ENCODE peak calls at places on chromosome 22, in five cellular contexts. T is Right ventricle myocardium superior; R is stimulated activated CD8-positive, alpha-beta memory T cell treated with anti-CD3 and anti-CD28 coated beads, Interleukin-2, amount 100 ng/mL, for 1 hour; S is anterior cingulate cortex; B is iPS DF 19.7. N is an unnamed sample.

GRCh38 chr22:43446037-43446803 is 34.4 kb downstream of the MPPED1 start:
- DNase-seq in T (no peak), B (no peak), R (no peak), S (no peak), N (no peak)

GRCh38 chr22:46963672-46964545 is 201.5 kb downstream of the TBC1D22A start:
- DNase-seq in T (no peak), S (no peak), R (no peak), B (no peak), N (no peak)

GRCh38 chr22:19876314-19876940 is 21.8 kb upstream of the GNB1L start:
- DNase-seq in B (no peak), R (no peak), S (no peak), T (no peak), N (no peak)

GRCh38 chr22:37627091-37627490 is 12.4 kb upstream of the SH3BP1 start:
- DNase-seq in S (no peak), T (no peak), B (no peak), R (no peak), N (no peak)

GRCh38 chr22:49946612-49947295 is 13.8 kb upstream of the PIM3 start:
- DNase-seq in B (no peak), T (no peak), R (no peak), S (no peak), N (peak; percentile 43)

GRCh38 chr22:19356708-19357269 is 65.3 kb upstream of the CLTCL1 start:
- DNase-seq in S (no peak), B (no peak), R (no peak), T (no peak), N (no peak)

GRCh38 chr22:20571531-20572007 is 64.2 kb downstream of the MED15 start:
- DNase-seq in B (no peak), R (peak; percentile 48), S (no peak), T (peak; percentile 64), N (peak; percentile 55)

GRCh38 chr22:34281738-34282137 is 361.5 kb upstream of the LARGE1 start:
- DNase-seq in T (no peak), R (no peak), S (no peak), B (no peak), N (no peak)

GRCh38 chr22:21992593-21993237 is 10.1 kb upstream of the TOP3B start:
- DNase-seq in B (no peak), R (no peak), S (no peak), T (no peak), N (no peak)

GRCh38 chr22:20402960-20403778 is 9.2 kb downstream of the ZNF74 start:
- DNase-seq in S (no peak), T (no peak), R (no peak), B (no peak), N (no peak)

GRCh38 chr22:36588285-36588684 is 59.3 kb upstream of the EIF3D start:
- DNase-seq in B (no peak), S (no peak), T (no peak), R (no peak), N (no peak)

GRCh38 chr22:50000587-50001387 is 11.8 kb downstream of the IL17REL start:
- DNase-seq in S (no peak), R (no peak), B (no peak), T (no peak), N (no peak)

GRCh38 chr22:22887621-22888503 is at the start of gene IGLL5:
- DNase-seq in R (no peak), S (no peak), T (no peak), B (no peak), N (no peak)

GRCh38 chr22:24433868-24434471 is 6.6 kb downstream of the ADORA2A start:
- DNase-seq in T (no peak), S (no peak), R (no peak), B (no peak), N (no peak)

GRCh38 chr22:48432721-48433518 is 1394.8 kb downstream of the BRD1 start:
- DNase-seq in T (no peak), S (no peak), B (no peak), R (no peak), N (no peak)

GRCh38 chr22:48647051-48647450 is 1180.6 kb downstream of the BRD1 start:
- DNase-seq in B (no peak), R (no peak), S (no peak), T (no peak), N (no peak)

GRCh38 chr22:37182949-37183245 is 5.2 kb downstream of the C1QTNF6 start:
- DNase-seq in R (no peak), S (no peak), T (no peak), B (no peak), N (no peak)

GRCh38 chr22:17846326-17846992 is 72.2 kb upstream of the BID start:
- DNase-seq in B (no peak), S (no peak), R (no peak), T (no peak), N (no peak)

N was measured in H9.